ENCODE peak calls at places on chromosomes 12 and 14, in four cellular contexts. D is suprapubic skin, Q is HepG2, Y is astrocyte. C is an unnamed sample.

GRCh38 chr12:22494319-22494718 is 50.0 kb downstream of the C2CD5 start:
- DNase-seq in D (no peak), Q (no peak), Y (no peak), C (no peak)

GRCh38 chr12:51953011-51953568 is 1.6 kb downstream of the ACVR1B start:
- DNase-seq in D (no peak), Q (no peak), Y (no peak), C (no peak)

GRCh38 chr14:20219033-20219432 is 4.5 kb upstream of the OR11H6 start:
- DNase-seq in D (no peak), Q (no peak), Y (no peak), C (no peak)

GRCh38 chr14:72961579-72962335 is 35.5 kb downstream of the DCAF4 start:
- DNase-seq in D (no peak), Q (no peak), Y (peak), C (no peak)

GRCh38 chr12:42568952-42569916 is 20.3 kb downstream of the PRICKLE1 start:
- DNase-seq in D (no peak), Q (peak), Y (peak), C (peak)

GRCh38 chr14:58104808-58105207 is 47.2 kb downstream of the ARMH4 start:
- DNase-seq in D (no peak), Q (no peak), Y (peak), C (peak)

GRCh38 chr12:2192231-2192630 is 139.4 kb downstream of the CACNA1C start:
- DNase-seq in D (no peak), Q (no peak), Y (no peak), C (no peak)

GRCh38 chr12:233615-233968 is 19.6 kb upstream of the SLC6A12 start:
- DNase-seq in D (no peak), Q (no peak), Y (no peak), C (no peak)

GRCh38 chr12:132259364-132259871 is 70.0 kb downstream of the GALNT9 start:
- DNase-seq in D (no peak), Q (no peak), Y (no peak), C (no peak)

GRCh38 chr12:2963760-2964292 is 4.6 kb downstream of the TEAD4 start:
- DNase-seq in D (no peak), Q (peak), Y (peak), C (no peak)

GRCh38 chr14:65997350-65997749 is 488.8 kb upstream of the CCDC196 start:
- DNase-seq in D (no peak), Q (no peak), Y (no peak), C (no peak)

GRCh38 chr14:69713976-69714716 is 52.8 kb upstream of the SRSF5 start:
- DNase-seq in D (no peak), Q (peak), Y (no peak), C (no peak)

GRCh38 chr12:38053655-38054464 is 262.7 kb upstream of the ALG10B start:
- DNase-seq in D (no peak), Q (peak), Y (no peak), C (no peak)

GRCh38 chr12:109981311-109981710 is 14.9 kb downstream of the GIT2 start:
- DNase-seq in D (no peak), Q (no peak), Y (no peak), C (no peak)

GRCh38 chr12:18430425-18431048 is 169.2 kb downstream of the PIK3C2G start:
- DNase-seq in D (no peak), Q (peak), Y (peak), C (peak)

GRCh38 chr12:52646613-52647012 is 5.4 kb downstream of the KRT2 start:
- DNase-seq in D (no peak), Q (no peak), Y (no peak), C (no peak)

GRCh38 chr12:21939435-21939834 is 1.8 kb downstream of the ABCC9 start:
- DNase-seq in D (no peak), Q (no peak), Y (no peak), C (no peak)

GRCh38 chr14:23294734-23295561 is 7.7 kb downstream of the PPP1R3E start:
- DNase-seq in D (no peak), Q (peak), Y (no peak), C (no peak)

GRCh38 chr12:69392146-69392928 is 32.8 kb downstream of the YEATS4 start:
- DNase-seq in D (no peak), Q (no peak), Y (peak), C (no peak)

GRCh38 chr14:52313903-52314481 is at the start of gene PTGER2:
- DNase-seq in D (peak), Q (no peak), Y (peak), C (no peak)

GRCh38 chr14:61145903-61146411 is 135.2 kb downstream of the TMEM30B start:
- DNase-seq in D (no peak), Q (no peak), Y (peak), C (peak)

GRCh38 chr12:87323369-87323768 is 705.8 kb downstream of the C12orf50 start:
- DNase-seq in D (no peak), Q (no peak), Y (peak), C (no peak)

GRCh38 chr12:57173089-57173488 is 25.7 kb upstream of the LRP1-AS start:
- DNase-seq in D (no peak), Q (peak), Y (no peak), C (no peak)

GRCh38 chr12:13135336-13136178 is 32.1 kb upstream of the GSG1 start:
- DNase-seq in D (peak), Q (no peak), Y (peak), C (no peak)

GRCh38 chr12:619346-619745 is 43.9 kb downstream of the NINJ2 start:
- DNase-seq in D (no peak), Q (no peak), Y (no peak), C (no peak)

GRCh38 chr14:49677643-49678042 is 10.4 kb downstream of the POLE2 start:
- DNase-seq in D (peak), Q (no peak), Y (no peak), C (no peak)

GRCh38 chr12:94571556-94571955 is 78.8 kb downstream of the TMCC3 start:
- DNase-seq in D (no peak), Q (peak), Y (peak), C (peak)

GRCh38 chr12:82730832-82731497 is 44.3 kb downstream of the TMTC2 start:
- DNase-seq in D (no peak), Q (peak), Y (peak), C (no peak)

GRCh38 chr14:30299915-30300314 is 259.0 kb upstream of the G2E3 start:
- DNase-seq in D (no peak), Q (no peak), Y (peak), C (no peak)

GRCh38 chr14:92589213-92589852 is 75.8 kb downstream of the RIN3 start:
- DNase-seq in D (no peak), Q (peak), Y (no peak), C (peak)

GRCh38 chr12:54394281-54394719 is 9.8 kb upstream of the ZNF385A start:
- DNase-seq in D (no peak), Q (peak), Y (peak), C (no peak)

GRCh38 chr12:107903377-107904061 is 129.0 kb downstream of the ASCL4 start:
- DNase-seq in D (no peak), Q (no peak), Y (no peak), C (no peak)

GRCh38 chr12:119931402-119931801 is 54.3 kb upstream of the CIT start:
- DNase-seq in D (no peak), Q (no peak), Y (no peak), C (no peak)

GRCh38 chr12:19168634-19169033 is 39.1 kb downstream of the PLEKHA5 start:
- DNase-seq in D (no peak), Q (no peak), Y (no peak), C (no peak)

GRCh38 chr12:117685115-117685926 is 283.5 kb downstream of the KSR2 start:
- DNase-seq in D (peak), Q (peak), Y (peak), C (peak)

GRCh38 chr12:115794659-115795081 is 482.8 kb downstream of the MED13L start:
- DNase-seq in D (no peak), Q (peak), Y (no peak), C (no peak)

DNA sequence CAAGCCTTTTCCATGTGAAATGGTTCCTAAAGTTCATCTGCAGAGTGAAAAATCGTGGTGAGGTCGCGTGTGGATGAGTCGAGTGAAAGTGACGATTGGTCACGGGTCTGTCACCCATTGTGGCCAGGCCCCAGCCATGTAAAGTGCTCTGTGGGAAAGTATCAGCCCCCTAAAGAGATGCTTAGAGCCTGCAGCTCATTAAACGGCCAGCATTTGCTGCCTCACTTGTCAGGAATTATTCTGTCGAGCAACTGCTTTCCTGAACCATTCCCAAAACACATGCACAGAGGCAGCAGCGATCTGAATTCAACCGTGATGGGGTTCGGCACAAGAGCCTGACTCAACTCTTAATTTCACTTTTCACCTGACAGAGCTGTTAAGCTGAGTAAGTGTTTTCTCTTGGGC is 16.0 kb downstream of the DBX2 start:
- DNase-seq in D (no peak), Q (no peak), Y (no peak), C (no peak)
- TF ChIP-seq CTCF in D (no peak), Q (no peak), Y (no peak), C (no peak)

DNA sequence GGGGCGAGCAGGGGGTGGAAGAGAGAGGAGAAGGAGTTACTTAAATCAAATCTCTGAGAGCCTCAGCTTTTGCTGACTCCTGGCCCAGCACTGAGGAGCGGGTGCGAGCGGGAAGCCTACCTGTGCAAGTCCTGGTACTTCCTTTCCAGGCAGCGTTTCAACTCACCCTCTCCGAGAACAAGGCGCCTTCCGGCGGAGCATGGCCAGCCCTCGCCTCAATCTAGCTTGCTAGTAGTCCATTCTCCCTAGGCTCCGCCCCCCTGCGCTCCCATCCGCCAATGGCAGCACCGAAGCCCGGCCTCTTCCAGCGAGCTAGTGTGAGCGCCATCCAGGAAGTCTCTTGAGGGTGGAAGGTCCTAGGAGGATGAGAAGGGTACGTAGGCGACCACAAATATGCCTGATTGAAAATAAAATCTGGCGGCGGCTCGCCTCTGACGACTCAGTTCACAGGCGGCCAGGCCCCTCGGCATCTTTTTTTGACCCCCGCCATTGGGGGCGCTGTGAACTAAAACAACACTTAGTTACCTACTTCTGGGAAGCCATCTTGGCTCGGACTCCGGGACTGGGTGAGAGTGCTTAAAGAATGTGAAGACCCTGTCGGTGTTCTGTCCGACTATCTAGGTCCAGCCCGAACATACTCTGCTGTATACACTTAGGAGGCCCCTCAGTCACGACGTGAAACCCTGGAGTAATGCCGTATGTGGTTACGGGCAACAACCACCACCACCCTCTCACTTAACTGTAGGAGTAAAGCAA is at the start of gene CHD8:
- DNase-seq in D (peak), Q (peak), Y (peak), C (peak)
- H3K4me3 ChIP-seq in D (peak), Q (peak), Y (peak), C (peak)

DNA sequence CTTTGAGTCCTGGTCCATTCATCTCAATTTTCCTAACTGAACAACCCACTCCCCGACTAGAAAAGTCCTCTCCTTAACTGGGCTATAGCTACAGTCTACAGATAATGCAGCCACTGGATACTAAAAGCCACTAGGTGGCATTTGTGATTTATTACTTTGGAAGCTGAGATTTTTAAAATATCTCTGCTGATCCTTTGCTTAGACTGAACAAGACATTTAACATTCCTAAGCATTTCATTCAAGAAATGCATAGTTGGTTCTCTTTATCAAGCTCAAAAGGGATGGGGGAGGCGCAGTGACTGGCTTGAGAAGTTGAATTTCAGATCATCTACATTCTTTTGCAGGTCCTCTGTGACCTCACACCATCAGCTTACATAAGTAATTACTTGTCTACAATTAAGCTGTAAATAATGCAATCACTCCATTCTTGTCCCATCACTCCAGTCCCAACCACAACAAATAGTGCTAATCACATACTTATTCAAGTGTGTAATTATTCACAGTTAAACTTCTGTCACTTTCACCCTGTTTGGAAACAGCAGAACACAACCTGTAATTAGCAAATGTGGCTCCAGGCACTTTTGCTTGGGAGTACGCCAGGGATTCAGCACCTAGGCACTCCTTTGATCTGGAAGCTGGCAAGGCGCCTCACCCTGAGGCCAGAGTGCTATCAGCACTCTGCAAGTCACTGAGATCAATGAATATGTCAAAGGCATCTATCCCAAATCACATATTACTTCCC is 203.5 kb downstream of the NOVA1 start:
- DNase-seq in D (no peak), Q (no peak), Y (peak), C (no peak)
- TF ChIP-seq CTCF in D (no peak), Q (no peak), Y (peak), C (no peak)

GRCh38 chr12:27781680-27782079 is 1.6 kb upstream of the MANSC4 start:
- DNase-seq in D (no peak), Q (no peak), Y (no peak), C (no peak)
- H3K4me3 ChIP-seq in D (peak), Q (no peak), Y (peak), C (peak)

DNA sequence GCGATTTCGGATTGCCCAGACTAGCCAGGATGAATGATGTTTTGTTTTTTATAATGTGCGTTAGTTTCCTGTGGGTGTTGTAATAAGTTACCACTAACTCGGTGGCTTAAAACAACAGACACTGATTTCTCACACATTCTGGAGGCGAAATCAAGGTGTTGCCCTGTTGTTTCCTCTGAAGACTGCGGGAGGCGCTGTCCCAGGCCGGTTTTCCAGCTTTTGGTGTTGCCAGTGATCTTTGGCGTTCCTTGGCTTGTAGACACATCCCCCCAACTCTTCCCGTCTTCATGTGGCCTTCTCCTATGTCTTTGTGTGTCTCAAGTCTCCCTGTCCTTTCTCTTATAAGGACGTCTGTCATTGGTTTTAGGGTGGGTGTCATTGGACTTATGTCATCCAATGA is 267.7 kb downstream of the AACS start:
- DNase-seq in D (no peak), Q (no peak), Y (no peak), C (no peak)
- TF ChIP-seq CTCF in D (no peak), Q (no peak), Y (no peak), C (no peak)

DNA sequence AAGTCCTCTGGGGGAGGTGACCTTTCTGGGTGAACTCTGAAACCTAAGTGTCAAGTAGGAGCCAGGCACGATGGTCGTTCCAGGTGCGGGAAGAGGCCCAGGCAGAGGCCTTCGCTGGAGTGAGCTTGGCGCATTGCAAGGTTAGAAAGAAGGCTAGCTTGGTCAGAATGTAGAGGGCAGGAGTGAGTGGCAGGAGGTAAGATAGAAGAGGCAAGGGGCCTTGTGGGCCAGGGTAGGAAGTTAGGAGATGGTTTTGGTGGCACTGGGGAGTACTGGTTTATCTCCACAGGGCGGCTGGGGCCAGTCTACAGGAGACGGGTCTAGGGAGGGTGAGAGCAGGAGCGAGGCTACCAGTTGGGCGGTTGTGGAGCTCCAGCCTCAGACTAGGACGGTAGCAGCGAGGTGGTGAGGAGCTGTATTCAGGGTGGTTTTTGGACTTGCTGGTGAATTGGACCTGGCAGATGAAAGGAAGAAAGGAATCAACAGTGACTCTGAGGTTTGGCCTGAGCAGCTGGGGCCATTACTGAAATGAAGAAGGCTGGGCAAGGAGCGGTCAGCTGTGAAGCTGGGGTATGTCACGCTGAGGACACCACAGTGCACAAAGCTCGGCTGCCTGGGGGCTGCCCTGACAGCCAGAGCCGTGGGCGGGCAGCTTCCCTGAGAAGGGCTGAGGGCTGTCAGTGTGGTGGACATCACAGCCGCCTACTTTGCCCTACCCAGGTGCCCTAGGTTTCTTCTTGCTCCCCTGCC is 9.1 kb downstream of the MLXIP start:
- DNase-seq in D (no peak), Q (no peak), Y (no peak), C (no peak)
- H3K4me3 ChIP-seq in D (no peak), Q (no peak), Y (no peak), C (no peak)